ENCODE peak calls at places on chromosome 1, in four cellular contexts. H, W, D and P are unnamed samples.

GRCh38 chr1:63674865-63675815 is 81.9 kb downstream of the PGM1 start:
- DNase-seq in W (no peak), D (no peak), H (no peak), P (no peak)

GRCh38 chr1:111139234-111139955 is 498 bp downstream of the DRAM2 start:
- DNase-seq in D (peak; percentile 84), W (no peak), H (peak; percentile 57), P (peak; percentile 61)

GRCh38 chr1:234292548-234292947 is 80.7 kb upstream of the COA6 start:
- DNase-seq in W (no peak), H (no peak), D (no peak), P (no peak)

GRCh38 chr1:151222130-151222529 is 23.8 kb downstream of the PIP5K1A start:
- DNase-seq in D (no peak), H (no peak), W (no peak), P (peak; percentile 14)

GRCh38 chr1:180282401-180282800 is 52.3 kb downstream of the LHX4 start:
- DNase-seq in W (no peak), H (no peak), D (no peak), P (no peak)

GRCh38 chr1:154940213-154940879 is 3.8 kb upstream of the PMVK start:
- DNase-seq in H (no peak), D (no peak), W (no peak), P (no peak)

GRCh38 chr1:61253059-61253735 is 170.8 kb downstream of the NFIA start:
- DNase-seq in H (peak; percentile 26), D (no peak), W (no peak), P (peak; percentile 8)

GRCh38 chr1:63908016-63908415 is 134.2 kb downstream of the ROR1 start:
- DNase-seq in H (no peak), W (no peak), D (peak; percentile 54), P (peak; percentile 76)

GRCh38 chr1:205301220-205301821 is 20.2 kb downstream of the NUAK2 start:
- DNase-seq in D (peak; percentile 100), W (no peak), H (peak; percentile 56), P (peak; percentile 66)

GRCh38 chr1:5744911-5745431 is 247.3 kb downstream of the NPHP4 start:
- DNase-seq in D (no peak), H (no peak), W (no peak), P (no peak)

GRCh38 chr1:159000627-159001026 is 9.1 kb upstream of the IFI16 start:
- DNase-seq in H (peak; percentile 86), D (peak; percentile 54), W (no peak), P (peak; percentile 93)

GRCh38 chr1:30132602-30133271 is 590.6 kb downstream of the MATN1 start:
- DNase-seq in W (no peak), H (no peak), D (no peak), P (no peak)

GRCh38 chr1:201016943-201017827 is 6.3 kb downstream of the KIF21B start:
- DNase-seq in D (no peak), W (no peak), H (no peak), P (no peak)

GRCh38 chr1:17569200-17570139 is 30.0 kb downstream of the ARHGEF10L start:
- DNase-seq in D (no peak), H (peak; percentile 86), W (no peak), P (peak; percentile 95)

GRCh38 chr1:93591833-93592635 is 89.6 kb downstream of the BCAR3 start:
- DNase-seq in H (peak; percentile 40), W (no peak), D (no peak), P (peak; percentile 24)

DNA sequence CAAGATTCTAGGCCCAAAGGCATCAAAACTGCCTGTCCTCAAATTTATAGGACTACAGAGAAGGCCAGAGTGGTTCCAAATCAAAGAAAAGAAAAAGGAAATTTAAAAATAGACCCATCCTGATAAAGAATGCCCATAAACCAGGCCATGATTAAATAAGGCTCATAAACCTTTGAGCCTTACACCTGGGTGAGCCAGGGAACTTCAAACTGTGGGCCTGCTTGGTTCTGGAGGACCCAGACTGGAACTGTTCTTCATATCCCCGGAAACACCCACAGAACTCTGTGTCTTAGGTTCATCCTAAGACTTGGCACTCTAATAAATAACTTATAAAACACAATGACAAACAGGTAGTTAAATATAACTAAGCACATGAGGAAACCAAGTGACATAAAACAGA is 28.8 kb downstream of the MCOLN2 start:
- DNase-seq in D (no peak), W (no peak), H (no peak), P (no peak)
- H3K4me1 ChIP-seq in D (no peaks in the 10 kb centered on the region), W (no peaks in the 10 kb centered on the region), H (no peaks in the 10 kb centered on the region), P (no peaks in the 10 kb centered on the region)

DNA sequence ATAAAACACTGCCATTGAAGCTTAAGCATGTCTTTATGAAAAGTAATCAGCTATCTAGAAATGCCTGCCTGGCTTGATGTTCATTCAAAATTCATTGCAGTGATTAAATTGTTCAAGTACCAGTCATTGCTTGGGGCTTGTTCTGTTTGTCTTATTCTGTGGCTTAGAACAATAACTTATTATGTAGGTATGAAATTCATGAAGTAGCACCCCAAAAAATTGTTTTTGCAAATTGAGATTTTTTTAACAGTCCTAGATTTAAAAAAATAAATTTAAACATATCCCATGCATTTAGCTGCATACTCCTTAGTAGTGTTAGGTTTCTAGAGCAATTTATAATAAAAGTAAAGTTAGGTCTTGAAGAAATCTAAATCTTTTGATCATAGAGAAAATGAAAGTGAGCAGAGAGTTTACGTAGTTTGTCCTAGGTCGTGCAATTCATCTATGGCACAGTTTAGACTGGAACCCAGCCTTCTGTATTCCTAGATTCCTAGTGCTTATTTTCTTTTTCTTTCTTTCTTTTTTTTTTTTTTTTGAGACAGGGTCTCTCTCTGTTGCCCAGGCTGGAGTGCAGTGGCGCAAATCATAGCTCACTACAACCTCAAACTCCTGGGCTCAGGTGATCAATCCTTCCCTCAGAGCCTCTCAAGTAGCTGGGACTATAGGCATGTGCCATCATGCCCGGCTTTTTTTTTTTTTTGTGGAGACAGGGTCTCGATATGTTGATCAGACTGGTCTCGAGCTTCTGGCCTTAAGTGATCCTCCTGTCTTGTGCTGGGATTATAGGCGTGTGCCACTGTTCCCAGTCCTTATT is 9.3 kb downstream of the MIER1 start:
- DNase-seq in H (peak; percentile 35), D (no peak), W (no peak), P (no peak)
- H3K4me1 ChIP-seq in H (peaks cover 41% of the 10 kb centered on the region), D (peaks cover 31% of the 10 kb centered on the region), W (peaks cover 61% of the 10 kb centered on the region), P (peaks cover 9% of the 10 kb centered on the region)

DNA sequence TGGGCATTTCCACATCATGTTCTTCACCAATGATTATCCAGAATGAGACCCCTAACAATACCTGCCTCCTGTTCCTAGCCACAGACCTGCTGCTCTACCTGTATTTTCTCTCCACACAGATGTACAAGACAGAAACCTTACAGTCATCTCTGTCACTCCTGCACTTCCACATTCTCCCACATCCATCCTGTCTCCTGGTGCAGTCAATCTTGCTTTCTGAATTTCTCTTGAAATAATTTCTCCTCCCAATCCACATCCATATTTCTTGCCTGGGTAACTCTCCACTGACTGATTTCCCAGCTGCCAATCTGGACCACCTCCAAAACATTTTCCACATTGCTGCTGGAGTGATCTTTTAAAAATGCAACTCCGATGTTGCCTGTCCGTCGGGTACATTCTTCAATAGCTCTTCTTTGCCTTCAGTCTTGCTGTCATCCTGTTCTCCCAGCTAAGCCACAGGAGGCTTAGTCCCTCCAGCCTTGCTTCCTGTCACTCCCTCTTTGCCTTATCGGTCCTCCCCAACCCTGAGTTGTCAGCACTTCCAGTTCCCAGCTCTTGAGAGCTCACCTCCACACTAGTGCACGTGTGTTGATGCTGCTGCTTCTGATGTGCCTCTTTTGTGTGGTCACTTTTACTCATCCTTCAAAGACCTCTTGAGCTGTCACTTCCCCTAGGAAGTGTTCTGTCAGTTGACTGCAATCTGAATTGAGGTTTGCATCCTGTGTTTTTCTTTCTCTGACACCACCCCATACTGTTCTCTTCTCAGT is 15.1 kb downstream of the UCK2 start:
- DNase-seq in D (no peak), W (no peak), H (peak; percentile 56), P (peak; percentile 52)
- H3K4me1 ChIP-seq in D (peaks cover 71% of the 10 kb centered on the region), W (peaks cover 12% of the 10 kb centered on the region), H (peaks cover 25% of the 10 kb centered on the region), P (peaks cover 19% of the 10 kb centered on the region)

GRCh38 chr1:94619731-94620130 is 78.2 kb upstream of the F3 start:
- DNase-seq in H (peak; percentile 60), W (no peak), D (no peak), P (peak; percentile 47)

GRCh38 chr1:94622757-94623156 is 81.2 kb upstream of the F3 start:
- DNase-seq in D (peak; percentile 49), W (no peak), H (peak; percentile 63), P (peak; percentile 58)

GRCh38 chr1:94621802-94622201 is 80.2 kb upstream of the F3 start:
- DNase-seq in D (no peak), H (no peak), W (no peak), P (no peak)

GRCh38 chr1:94621392-94621791 is 79.8 kb upstream of the F3 start:
- DNase-seq in H (peak; percentile 95), D (no peak), W (no peak), P (no peak)

DNA sequence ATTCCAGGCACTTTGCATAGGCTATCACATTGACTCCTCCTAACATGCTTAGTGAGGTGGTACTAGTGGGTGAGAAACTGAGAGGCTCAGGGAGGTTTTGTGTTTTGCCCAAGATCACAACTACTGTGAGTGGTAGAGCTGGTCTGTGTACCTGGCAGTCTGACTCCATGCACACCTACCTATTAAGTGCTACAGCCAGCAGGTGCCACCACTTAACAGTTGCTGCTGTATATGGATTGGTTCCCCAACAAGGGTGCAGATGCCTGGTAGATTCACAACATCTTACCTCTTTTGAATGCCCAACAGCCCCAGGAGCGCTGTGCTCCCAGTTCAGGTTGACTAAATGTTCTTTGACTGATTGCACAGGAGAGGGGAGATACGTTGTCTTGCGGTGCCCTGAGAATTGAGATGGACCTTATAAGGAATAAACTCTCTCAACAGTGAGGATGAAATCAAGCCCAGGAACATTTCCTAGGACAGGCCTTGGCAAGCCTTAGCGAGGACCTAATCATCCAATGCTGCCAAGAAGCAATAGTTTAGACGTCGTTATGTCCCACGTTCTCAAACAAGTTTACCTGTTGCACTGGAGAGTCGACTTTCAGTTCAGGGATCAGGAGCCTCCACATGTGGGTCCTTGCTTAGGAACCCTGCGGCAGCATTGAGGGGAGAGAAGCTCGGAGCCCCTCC is 78.9 kb upstream of the F3 start:
- DNase-seq in H (no peak), W (no peak), D (no peak), P (no peak)
- H3K4me1 ChIP-seq in H (peaks cover 69% of the 10 kb centered on the region), W (no peaks in the 10 kb centered on the region), D (peaks cover 32% of the 10 kb centered on the region), P (peaks cover 5% of the 10 kb centered on the region)

GRCh38 chr1:190168116-190168515 is 309.5 kb downstream of the BRINP3 start:
- DNase-seq in W (no peak), H (peak; percentile 99), D (no peak), P (peak; percentile 97)
- H3K4me1 ChIP-seq in W (no peaks in the 10 kb centered on the region), H (peaks cover 39% of the 10 kb centered on the region), D (no peaks in the 10 kb centered on the region), P (no peaks in the 10 kb centered on the region)

DNA sequence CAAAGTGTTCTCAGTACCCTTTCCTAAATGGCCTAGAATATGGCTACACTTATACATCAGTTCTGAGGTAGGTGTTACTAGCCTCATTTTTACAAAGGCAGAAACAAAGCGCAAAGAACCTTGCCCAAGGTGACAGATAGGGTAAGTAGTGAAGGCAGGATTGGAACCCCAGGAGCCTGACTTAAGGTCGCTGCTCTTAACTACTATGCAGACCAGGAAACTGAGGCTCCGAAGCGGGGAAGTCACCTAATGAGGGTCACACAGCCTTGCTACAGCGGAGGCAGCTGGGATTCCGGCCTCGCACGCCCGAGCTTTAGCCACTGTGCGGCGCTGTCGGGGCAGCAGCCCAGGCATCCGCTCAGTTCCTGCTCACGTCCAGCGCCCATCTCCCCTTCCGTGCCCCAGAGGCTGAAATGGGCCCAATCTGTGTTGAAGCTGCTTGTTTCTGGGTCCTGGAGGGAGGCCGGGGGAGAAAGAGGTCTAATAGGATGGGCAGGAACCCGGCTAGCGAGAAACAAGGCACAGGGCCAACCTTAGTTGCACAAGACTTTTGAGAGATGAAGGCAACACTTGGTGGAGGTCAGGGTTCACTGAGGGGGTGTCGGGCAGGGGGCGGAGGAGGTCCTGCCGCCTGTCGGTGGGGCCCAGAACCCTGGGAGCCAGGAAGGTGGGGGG is 1.4 kb upstream of the FOXD2 start:
- DNase-seq in W (peak; percentile 59), D (peak; percentile 87), H (peak; percentile 79), P (peak; percentile 34)
- H3K4me1 ChIP-seq in W (peaks cover 40% of the 10 kb centered on the region), D (peaks cover 38% of the 10 kb centered on the region), H (peaks cover 12% of the 10 kb centered on the region), P (peaks cover 2% of the 10 kb centered on the region)

GRCh38 chr1:176205322-176205914 is 1.7 kb downstream of the COP1 start:
- DNase-seq in D (no peak), H (peak; percentile 19), W (no peak), P (peak; percentile 11)
- H3K4me1 ChIP-seq in D (peaks cover 24% of the 10 kb centered on the region), H (peaks cover 9% of the 10 kb centered on the region), W (peaks cover 32% of the 10 kb centered on the region), P (no peaks in the 10 kb centered on the region)